ENCODE peak calls at places on chromosomes 12 and 14, in five cellular contexts. One of them, this sample, is unnamed.

GRCh38 chr12:121649819-121650353 is 19.6 kb downstream of the MORN3 start:
- DNase-seq in caudate nucleus: no peak
- DNase-seq in activated naive CD4-positive, alpha-beta T cell: no peak
- DNase-seq in mesothelial cell of epicardium: no peak
- DNase-seq in testis: no peak
- DNase-seq in this sample: no peak

GRCh38 chr12:48744251-48745008 is 27.9 kb upstream of the CCNT1 start:
- DNase-seq in caudate nucleus: no peak
- DNase-seq in activated naive CD4-positive, alpha-beta T cell: no peak
- DNase-seq in mesothelial cell of epicardium: no peak
- DNase-seq in testis: no peak
- DNase-seq in this sample: peak

GRCh38 chr12:18424857-18425256 is 163.5 kb downstream of the PIK3C2G start:
- DNase-seq in activated naive CD4-positive, alpha-beta T cell: no peak
- DNase-seq in caudate nucleus: no peak
- DNase-seq in testis: no peak
- DNase-seq in mesothelial cell of epicardium: no peak
- DNase-seq in this sample: no peak

GRCh38 chr12:50087159-50087558 is 2.0 kb downstream of the SMARCD1 start:
- DNase-seq in activated naive CD4-positive, alpha-beta T cell: no peak
- DNase-seq in mesothelial cell of epicardium: no peak
- DNase-seq in testis: no peak
- DNase-seq in caudate nucleus: no peak
- DNase-seq in this sample: no peak

GRCh38 chr12:109053382-109054123 is 1.2 kb downstream of the USP30 start:
- DNase-seq in activated naive CD4-positive, alpha-beta T cell: no peak
- DNase-seq in testis: peak
- DNase-seq in caudate nucleus: no peak
- DNase-seq in mesothelial cell of epicardium: no peak
- DNase-seq in this sample: no peak

GRCh38 chr12:65775720-65776119 is 48.6 kb upstream of the HMGA2 start:
- DNase-seq in mesothelial cell of epicardium: no peak
- DNase-seq in caudate nucleus: no peak
- DNase-seq in activated naive CD4-positive, alpha-beta T cell: no peak
- DNase-seq in testis: no peak
- DNase-seq in this sample: no peak

GRCh38 chr14:89638888-89639287 is 221.9 kb upstream of the FOXN3 start:
- DNase-seq in mesothelial cell of epicardium: no peak
- DNase-seq in caudate nucleus: no peak
- DNase-seq in activated naive CD4-positive, alpha-beta T cell: no peak
- DNase-seq in testis: no peak
- DNase-seq in this sample: no peak

GRCh38 chr12:94286580-94287244 is 138.3 kb downstream of the PLXNC1 start:
- DNase-seq in caudate nucleus: no peak
- DNase-seq in mesothelial cell of epicardium: no peak
- DNase-seq in activated naive CD4-positive, alpha-beta T cell: no peak
- DNase-seq in testis: no peak
- DNase-seq in this sample: no peak

GRCh38 chr14:105889666-105890473 is 363.5 kb downstream of the TMEM121 start:
- DNase-seq in mesothelial cell of epicardium: peak
- DNase-seq in testis: no peak
- DNase-seq in activated naive CD4-positive, alpha-beta T cell: no peak
- DNase-seq in caudate nucleus: no peak
- DNase-seq in this sample: peak

GRCh38 chr12:125518074-125518473 is 452.8 kb downstream of the AACS start:
- DNase-seq in testis: peak
- DNase-seq in caudate nucleus: no peak
- DNase-seq in mesothelial cell of epicardium: no peak
- DNase-seq in activated naive CD4-positive, alpha-beta T cell: no peak
- DNase-seq in this sample: no peak

GRCh38 chr14:81222694-81223093 is 1.9 kb upstream of the GTF2A1 start:
- DNase-seq in mesothelial cell of epicardium: no peak
- DNase-seq in activated naive CD4-positive, alpha-beta T cell: no peak
- DNase-seq in testis: no peak
- DNase-seq in caudate nucleus: no peak
- DNase-seq in this sample: no peak

GRCh38 chr12:107458990-107459389 is 226.6 kb upstream of the PWP1 start:
- DNase-seq in testis: no peak
- DNase-seq in mesothelial cell of epicardium: no peak
- DNase-seq in activated naive CD4-positive, alpha-beta T cell: no peak
- DNase-seq in caudate nucleus: no peak
- DNase-seq in this sample: no peak

GRCh38 chr14:82410064-82410463 is 876.4 kb upstream of the SEL1L start:
- DNase-seq in testis: no peak
- DNase-seq in caudate nucleus: no peak
- DNase-seq in activated naive CD4-positive, alpha-beta T cell: no peak
- DNase-seq in mesothelial cell of epicardium: no peak
- DNase-seq in this sample: no peak

GRCh38 chr14:48027115-48027514 is 351.7 kb upstream of the MDGA2 start:
- DNase-seq in activated naive CD4-positive, alpha-beta T cell: no peak
- DNase-seq in mesothelial cell of epicardium: no peak
- DNase-seq in caudate nucleus: no peak
- DNase-seq in testis: peak
- DNase-seq in this sample: no peak

GRCh38 chr12:96153131-96153724 is 40.9 kb upstream of the ELK3 start:
- DNase-seq in testis: peak
- DNase-seq in caudate nucleus: no peak
- DNase-seq in activated naive CD4-positive, alpha-beta T cell: no peak
- DNase-seq in mesothelial cell of epicardium: no peak
- DNase-seq in this sample: no peak

GRCh38 chr12:19712041-19712440 is 272.7 kb downstream of the AEBP2 start:
- DNase-seq in caudate nucleus: no peak
- DNase-seq in testis: no peak
- DNase-seq in mesothelial cell of epicardium: no peak
- DNase-seq in activated naive CD4-positive, alpha-beta T cell: no peak
- DNase-seq in this sample: no peak

GRCh38 chr12:68406134-68406576 is 74.0 kb upstream of the MDM1 start:
- DNase-seq in testis: peak
- DNase-seq in mesothelial cell of epicardium: no peak
- DNase-seq in activated naive CD4-positive, alpha-beta T cell: no peak
- DNase-seq in caudate nucleus: no peak
- DNase-seq in this sample: peak

GRCh38 chr12:25707056-25707455 is 154.0 kb upstream of the LMNTD1 start:
- DNase-seq in testis: no peak
- DNase-seq in mesothelial cell of epicardium: no peak
- DNase-seq in activated naive CD4-positive, alpha-beta T cell: no peak
- DNase-seq in caudate nucleus: no peak
- DNase-seq in this sample: no peak

GRCh38 chr12:120758798-120759590 is 33.4 kb downstream of the ACADS start:
- DNase-seq in testis: no peak
- DNase-seq in mesothelial cell of epicardium: no peak
- DNase-seq in caudate nucleus: no peak
- DNase-seq in activated naive CD4-positive, alpha-beta T cell: no peak
- DNase-seq in this sample: no peak

GRCh38 chr12:25052191-25053020 is 103.5 kb upstream of the BCAT1 start:
- DNase-seq in caudate nucleus: no peak
- DNase-seq in mesothelial cell of epicardium: no peak
- DNase-seq in testis: no peak
- DNase-seq in activated naive CD4-positive, alpha-beta T cell: peak
- DNase-seq in this sample: no peak

GRCh38 chr14:71395151-71395604 is 487.9 kb downstream of the PCNX1 start:
- DNase-seq in mesothelial cell of epicardium: no peak
- DNase-seq in caudate nucleus: no peak
- DNase-seq in activated naive CD4-positive, alpha-beta T cell: no peak
- DNase-seq in testis: no peak
- DNase-seq in this sample: no peak

GRCh38 chr14:91302391-91302790 is 57.9 kb upstream of the GPR68 start:
- DNase-seq in mesothelial cell of epicardium: no peak
- DNase-seq in testis: no peak
- DNase-seq in caudate nucleus: no peak
- DNase-seq in activated naive CD4-positive, alpha-beta T cell: no peak
- DNase-seq in this sample: no peak

GRCh38 chr12:76441016-76441415 is 92.8 kb upstream of the BBS10 start:
- DNase-seq in testis: no peak
- DNase-seq in mesothelial cell of epicardium: no peak
- DNase-seq in caudate nucleus: no peak
- DNase-seq in activated naive CD4-positive, alpha-beta T cell: no peak
- DNase-seq in this sample: no peak

GRCh38 chr14:39185256-39186049 is 10.4 kb downstream of the PNN start:
- DNase-seq in mesothelial cell of epicardium: no peak
- DNase-seq in caudate nucleus: no peak
- DNase-seq in testis: no peak
- DNase-seq in activated naive CD4-positive, alpha-beta T cell: no peak
- DNase-seq in this sample: no peak

GRCh38 chr12:74646831-74647230 is 109.2 kb downstream of the ATXN7L3B start:
- DNase-seq in activated naive CD4-positive, alpha-beta T cell: no peak
- DNase-seq in mesothelial cell of epicardium: no peak
- DNase-seq in caudate nucleus: no peak
- DNase-seq in testis: no peak
- DNase-seq in this sample: no peak

GRCh38 chr12:96352161-96352835 is 47.9 kb downstream of the CDK17 start:
- DNase-seq in activated naive CD4-positive, alpha-beta T cell: no peak
- DNase-seq in mesothelial cell of epicardium: no peak
- DNase-seq in caudate nucleus: no peak
- DNase-seq in testis: no peak
- DNase-seq in this sample: no peak